ENCODE peak calls at places on chromosome 12, in five cellular contexts. J, X, Y, T and D are unnamed samples. For H3K27me3, the result is how much of the 10 kb centered on the place peaks cover.

GRCh38 chr12:3492868-3493224 is 1.8 kb downstream of the PRMT8 start:
- DNase-seq in X (no peak), J (no peak), T (no peak), Y (no peak), D (no peak)

GRCh38 chr12:121495746-121496145 is 85.1 kb downstream of the KDM2B start:
- DNase-seq in J (no peak), Y (no peak), T (no peak), X (no peak), D (no peak)

GRCh38 chr12:19700969-19701368 is 261.7 kb downstream of the AEBP2 start:
- DNase-seq in T (no peak), J (no peak), X (no peak), Y (no peak), D (no peak)

GRCh38 chr12:6845395-6845794 is 4.7 kb downstream of the GNB3 start:
- DNase-seq in X (no peak), T (no peak), J (no peak), Y (no peak), D (no peak)

GRCh38 chr12:54195736-54196347 is 7.1 kb upstream of the SMUG1 start:
- DNase-seq in J (peak), T (peak), X (no peak), Y (no peak), D (peak)

GRCh38 chr12:62166525-62166924 is 93.7 kb upstream of the USP15 start:
- DNase-seq in X (no peak), T (no peak), Y (no peak), J (no peak), D (no peak)

GRCh38 chr12:46152456-46152855 is 116.4 kb downstream of the SLC38A1 start:
- DNase-seq in J (no peak), T (no peak), Y (no peak), X (no peak), D (no peak)

GRCh38 chr12:946656-947055 is 2.8 kb downstream of the RAD52 start:
- DNase-seq in J (no peak), Y (no peak), X (no peak), T (peak), D (no peak)

GRCh38 chr12:50862316-50862715 is 19.6 kb downstream of the TMPRSS12 start:
- DNase-seq in X (peak), Y (no peak), T (peak), J (no peak), D (no peak)

GRCh38 chr12:124184456-124184855 is 110.4 kb upstream of the RFLNA start:
- DNase-seq in X (no peak), J (no peak), Y (no peak), T (no peak), D (no peak)

GRCh38 chr12:55797068-55797467 is 20.5 kb downstream of the SARNP start:
- DNase-seq in J (peak), Y (no peak), T (peak), X (no peak), D (no peak)

GRCh38 chr12:28025821-28026505 is 53.4 kb upstream of the PTHLH start:
- DNase-seq in Y (no peak), X (no peak), T (no peak), J (no peak), D (no peak)

GRCh38 chr12:71865757-71866536 is 26.4 kb downstream of the TBC1D15 start:
- DNase-seq in T (no peak), J (no peak), Y (no peak), X (no peak), D (no peak)

GRCh38 chr12:27460471-27460978 is 14.0 kb downstream of the SMCO2 start:
- DNase-seq in J (no peak), X (no peak), Y (peak), T (peak), D (no peak)

GRCh38 chr12:19402743-19403400 is 36.4 kb upstream of the AEBP2 start:
- DNase-seq in Y (no peak), T (peak), X (peak), J (peak), D (peak)

GRCh38 chr12:105738036-105738435 is 400.7 kb downstream of the NUAK1 start:
- DNase-seq in Y (no peak), X (no peak), J (no peak), T (peak), D (no peak)

GRCh38 chr12:131105736-131106356 is 152.1 kb downstream of the ADGRD1 start:
- DNase-seq in T (no peak), X (no peak), J (no peak), Y (no peak), D (no peak)

GRCh38 chr12:127926004-127926403 is 341.0 kb upstream of the TMEM132C start:
- DNase-seq in X (no peak), T (peak), J (peak), Y (no peak), D (no peak)

GRCh38 chr12:70190252-70191010 is 52.8 kb upstream of the CNOT2 start:
- DNase-seq in T (peak), Y (no peak), X (no peak), J (no peak), D (no peak)

GRCh38 chr12:82299617-82300016 is 58.6 kb downstream of the CCDC59 start:
- DNase-seq in J (peak), T (peak), X (peak), Y (no peak), D (no peak)

GRCh38 chr12:54596526-54596946 is 8.1 kb upstream of the PPP1R1A start:
- DNase-seq in Y (peak), J (peak), X (no peak), T (peak), D (peak)

GRCh38 chr12:97936165-97936564 is 473.6 kb downstream of the RMST start:
- DNase-seq in J (no peak), Y (no peak), T (no peak), X (no peak), D (no peak)

DNA sequence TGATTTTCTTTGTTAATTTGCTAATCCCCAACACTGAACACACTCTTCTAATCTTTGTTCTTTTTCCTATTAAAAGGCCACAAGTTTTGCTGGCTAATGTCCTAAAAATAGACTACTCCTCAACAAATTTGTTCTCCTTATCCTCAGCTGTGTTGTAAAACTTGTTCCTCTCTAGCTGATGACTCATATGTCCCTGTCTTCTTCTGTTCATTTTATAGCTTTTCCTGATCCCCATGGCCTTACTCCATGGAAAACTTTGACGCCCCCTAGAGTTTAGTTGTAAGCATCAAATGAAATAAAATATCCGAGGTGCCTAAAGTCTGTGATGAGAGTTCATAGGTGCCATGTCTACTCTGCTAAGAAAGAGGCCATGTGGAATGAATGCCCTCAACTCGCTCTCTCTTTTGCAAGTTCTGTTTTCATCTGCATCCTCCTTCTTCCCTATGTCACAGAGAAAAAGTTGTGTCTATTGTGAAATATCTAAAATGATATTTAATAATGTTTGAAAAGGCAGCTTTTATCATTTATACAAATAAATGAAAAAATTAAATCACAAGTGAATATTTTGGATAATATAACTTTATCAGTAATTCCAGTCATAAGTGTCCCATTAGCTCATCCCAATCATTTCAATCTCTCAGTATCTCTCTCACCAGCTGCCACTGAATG is 237.9 kb downstream of the IPO8 start:
- DNase-seq in T (peak), Y (no peak), X (peak), J (peak), D (no peak)
- TF ChIP-seq CTCF in T (peak), Y (no peak), X (peak), J (peak), D (no peak)

GRCh38 chr12:109302770-109303169 is 6.3 kb downstream of the FOXN4 start:
- DNase-seq in Y (no peak), X (no peak), T (no peak), J (no peak), D (no peak)
- H3K27me3 ChIP-seq in Y (under half), X (under half), T (under half), J (under half), D (under half)

DNA sequence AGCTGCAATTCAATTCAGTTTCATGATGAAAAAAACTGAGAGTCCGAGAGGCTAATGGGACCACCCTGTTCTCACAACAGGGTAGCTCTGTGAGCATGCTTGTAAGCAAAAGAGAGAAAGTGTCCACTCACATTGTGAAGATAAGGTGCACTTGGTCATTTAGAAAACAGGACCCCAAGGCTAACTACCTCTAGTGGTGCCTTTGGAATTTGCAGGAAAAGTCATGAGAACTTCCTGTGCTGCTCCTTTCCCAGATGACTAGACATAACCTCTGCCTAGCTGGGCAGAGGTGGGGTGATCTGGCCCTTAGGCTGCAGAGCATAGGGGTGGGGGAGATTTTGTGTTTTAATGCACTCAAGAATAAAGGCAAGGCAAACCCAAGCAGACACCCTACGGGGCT is 118.9 kb downstream of the STAB2 start:
- DNase-seq in Y (no peak), X (no peak), T (no peak), J (no peak), D (no peak)
- TF ChIP-seq CTCF in Y (peak), X (peak), T (peak), J (peak), D (no peak)

GRCh38 chr12:52787324-52787996 is 8.5 kb downstream of the KRT3 start:
- DNase-seq in Y (no peak), X (no peak), J (peak), T (no peak), D (no peak)
- H3K27me3 ChIP-seq in Y (under half), X (under half), J (under half), T (under half), D (under half)